ENCODE peak calls at places on chromosomes 3 and 15, in ten cellular contexts. O is right atrium auricular region; G is cardiac muscle cell; V is stimulated activated CD8-positive, alpha-beta memory T cell treated with anti-CD3 and anti-CD28 coated beads, Interleukin-15, amount 100 ng/mL, for 4 hours; U is CD4-positive, alpha-beta T cell; N is activated gamma-delta T cell; J is AG09309; Z is kidney epithelial cell; S is cerebellar cortex; P is AG09319. T is an unnamed sample.

GRCh38 chr3:101814835-101815234 is 34.5 kb upstream of the NFKBIZ start:
- DNase-seq in Z (no peak), P (no peak), O (no peak), U (no peak), S (no peak), J (no peak), N (no peak), V (no peak), G (no peak), T (no peak)

GRCh38 chr3:28139967-28140634 is 101.3 kb upstream of the CMC1 start:
- DNase-seq in O (no peak), P (no peak), Z (no peak), S (no peak), G (no peak), V (no peak), U (no peak), N (no peak), J (no peak), T (no peak)

GRCh38 chr15:73956276-73957086 is 30.2 kb downstream of the LOXL1 start:
- DNase-seq in N (no peak), J (peak), O (no peak), G (no peak), V (no peak), U (no peak), P (peak), S (no peak), Z (peak), T (peak)

GRCh38 chr3:50430950-50431435 is 71.7 kb upstream of the TMEM115 start:
- DNase-seq in P (peak), J (no peak), V (no peak), G (no peak), Z (no peak), S (no peak), N (no peak), U (no peak), O (no peak), T (no peak)

GRCh38 chr3:149506540-149506939 is 32.0 kb downstream of the TM4SF4 start:
- DNase-seq in N (no peak), O (no peak), P (no peak), J (no peak), Z (no peak), U (no peak), S (no peak), G (no peak), V (no peak), T (no peak)

GRCh38 chr15:82999426-82999825 is 12.0 kb downstream of the C15orf40 start:
- DNase-seq in O (no peak), S (no peak), Z (no peak), G (no peak), J (no peak), N (no peak), U (no peak), V (no peak), P (no peak), T (no peak)

GRCh38 chr15:75138016-75138999 is 63.4 kb upstream of the C15orf39 start:
- DNase-seq in U (no peak), J (peak), S (no peak), P (peak), V (no peak), N (no peak), O (no peak), G (no peak), Z (no peak), T (no peak)

GRCh38 chr15:78102741-78103140 is 10.4 kb downstream of the SH2D7 start:
- DNase-seq in G (no peak), V (no peak), Z (no peak), U (no peak), N (no peak), J (no peak), O (no peak), S (no peak), P (no peak), T (no peak)

GRCh38 chr15:99712415-99712814 is 20.8 kb downstream of the LYSMD4 start:
- DNase-seq in U (no peak), O (no peak), J (no peak), Z (no peak), N (no peak), G (no peak), V (no peak), P (no peak), S (no peak), T (no peak)

GRCh38 chr15:41666353-41666920 is 6.2 kb downstream of the MGA start:
- DNase-seq in U (no peak), O (no peak), S (no peak), V (no peak), Z (no peak), G (no peak), N (no peak), J (no peak), P (no peak), T (no peak)

T was measured in upper lobe of left lung.